ENCODE peak calls at places on chromosomes 7 and 10, in six cellular contexts. D is neuronal stem cell, K is left ventricle myocardium inferior, I is Caco-2, V is Karpas-422, E is thyroid gland. Q is an unnamed sample.
A peak's percentile ranks its signal among the peaks of the same experiment; 100 is the strongest.

GRCh38 chr10:65805993-65806392 is 1119.8 kb upstream of the LRRTM3 start:
- DNase-seq in D (no peak), K (no peak), I (no peak), V (no peak), E (no peak), Q (no peak)

GRCh38 chr7:152313879-152314604 is 121.8 kb downstream of the KMT2C start:
- DNase-seq in D (no peak), K (no peak), I (no peak), V (peak; percentile 84), E (peak; percentile 30), Q (no peak)

GRCh38 chr7:103065666-103066065 is 8.9 kb downstream of the FBXL13 start:
- DNase-seq in D (peak; percentile 5), K (no peak), I (peak; percentile 56), V (peak; percentile 84), E (no peak), Q (no peak)

GRCh38 chr7:111827863-111828504 is 265.7 kb upstream of the IMMP2L start:
- DNase-seq in D (no peak), K (no peak), I (no peak), V (no peak), E (peak; percentile 61), Q (no peak)

GRCh38 chr10:6737080-6737641 is 157.1 kb upstream of the PRKCQ start:
- DNase-seq in D (no peak), K (no peak), I (no peak), V (no peak), E (peak; percentile 40), Q (no peak)

GRCh38 chr10:104273899-104274575 is 5.1 kb downstream of the GSTO2 start:
- DNase-seq in D (no peak), K (no peak), I (no peak), V (no peak), E (no peak), Q (no peak)

GRCh38 chr10:77030915-77031425 is 606.6 kb downstream of the KCNMA1 start:
- DNase-seq in D (no peak), K (no peak), I (no peak), V (no peak), E (no peak), Q (no peak)

GRCh38 chr10:13376297-13376696 is 28.2 kb upstream of the SEPHS1 start:
- DNase-seq in D (no peak), K (no peak), I (peak; percentile 52), V (no peak), E (no peak), Q (no peak)

GRCh38 chr10:126595160-126595559 is 75.3 kb downstream of the C10orf90 start:
- DNase-seq in D (no peak), K (no peak), I (no peak), V (no peak), E (no peak), Q (no peak)

DNA sequence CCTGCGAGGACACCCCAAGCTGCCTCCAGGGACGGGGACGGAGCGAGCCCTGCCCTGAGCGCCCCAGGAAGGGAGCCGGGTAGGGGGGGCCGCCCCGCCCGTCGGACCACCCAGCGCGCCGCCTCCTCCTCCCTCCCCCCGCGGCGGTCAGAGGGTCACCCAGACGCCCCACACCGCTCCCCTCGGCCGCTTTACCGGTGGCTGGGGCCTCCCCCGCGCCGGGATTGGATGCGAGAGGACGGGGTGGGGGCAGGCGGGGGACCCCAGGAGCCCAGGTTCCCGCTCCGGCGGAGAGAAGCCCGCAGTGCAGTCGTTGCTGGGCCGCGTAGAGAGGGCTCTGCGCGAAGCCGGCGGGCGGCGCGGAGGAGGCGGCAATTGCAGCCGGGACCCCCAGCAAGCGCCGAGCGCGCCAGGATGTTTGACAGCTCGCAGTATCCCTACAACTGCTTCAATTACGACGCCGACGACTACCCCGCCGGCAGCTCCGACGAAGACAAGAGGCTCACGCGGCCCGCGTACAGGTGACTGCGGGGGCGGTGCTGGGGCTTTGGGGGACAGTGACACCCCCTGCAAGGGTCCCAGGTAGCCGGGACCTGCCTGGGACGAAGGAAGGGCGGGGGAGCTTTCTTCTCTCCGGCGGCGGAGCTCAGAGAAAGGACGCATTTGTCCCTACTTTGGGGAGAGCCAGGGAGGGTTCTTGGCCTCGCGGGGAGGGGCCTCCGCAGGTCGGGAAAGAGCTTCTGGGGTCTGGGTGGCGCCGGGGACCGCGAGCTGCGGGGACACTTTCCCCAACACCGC is at the start of gene FOXL3:
- DNase-seq in D (no peak), K (no peak), I (peak; percentile 26), V (no peak), E (no peak), Q (no peak)
- H3K4me1 ChIP-seq in D (no peaks in the 10 kb centered on the region), K (peaks cover 16% of the 10 kb centered on the region), I (peaks cover 25% of the 10 kb centered on the region), V (no peaks in the 10 kb centered on the region), E (peaks cover 17% of the 10 kb centered on the region), Q (peaks cover 4% of the 10 kb centered on the region)

DNA sequence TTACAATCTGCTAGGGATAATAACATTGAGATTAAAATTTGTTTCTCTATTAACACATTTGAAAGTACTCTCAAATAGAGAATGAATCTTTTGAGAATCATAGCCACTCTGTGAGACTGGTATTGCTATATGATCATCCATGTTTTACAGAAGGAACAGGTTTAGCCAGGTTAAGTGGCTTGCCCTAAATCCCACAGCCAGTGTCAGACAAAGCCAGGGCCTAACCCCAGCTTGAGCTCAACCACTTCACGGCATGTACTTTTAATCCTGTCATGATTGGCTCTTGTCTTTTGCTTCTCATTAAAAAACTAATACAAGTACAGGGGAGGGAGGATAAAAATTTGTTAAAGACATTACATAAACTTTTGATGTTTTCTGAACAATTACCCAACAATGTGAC is 3.8 kb upstream of the ZNRF2 start:
- DNase-seq in D (no peak), K (no peak), I (no peak), V (no peak), E (no peak), Q (no peak)
- H3K4me1 ChIP-seq in D (no peaks in the 10 kb centered on the region), K (peaks cover 10% of the 10 kb centered on the region), I (no peaks in the 10 kb centered on the region), V (peaks cover 59% of the 10 kb centered on the region), E (peaks cover 12% of the 10 kb centered on the region), Q (no peaks in the 10 kb centered on the region)

DNA sequence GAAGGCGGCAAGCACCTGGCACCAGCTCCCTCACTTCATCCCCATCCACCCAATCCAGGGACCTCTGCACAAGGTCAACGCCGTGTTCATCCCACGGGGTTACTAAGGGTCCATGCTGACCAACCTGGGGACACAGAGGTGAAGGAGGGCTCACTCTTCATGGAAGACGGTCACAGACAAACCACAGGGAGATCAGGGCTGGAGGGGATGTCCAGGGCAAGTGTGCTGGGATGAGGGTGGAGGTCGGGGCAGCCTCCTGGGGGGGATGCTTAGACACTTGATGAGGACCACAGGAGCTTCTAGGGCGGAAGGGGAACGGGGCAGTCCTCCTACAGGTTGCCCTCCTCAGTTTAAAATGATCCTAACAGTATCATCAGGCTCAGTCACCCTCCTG is 46.7 kb downstream of the FAM53B start:
- DNase-seq in D (no peak), K (no peak), I (no peak), V (no peak), E (no peak), Q (no peak)
- H3K4me1 ChIP-seq in D (peaks cover 14% of the 10 kb centered on the region), K (peaks cover 100% of the 10 kb centered on the region), I (peaks cover 12% of the 10 kb centered on the region), V (peaks cover 50% of the 10 kb centered on the region), E (peaks cover 96% of the 10 kb centered on the region), Q (peaks cover 2% of the 10 kb centered on the region)

DNA sequence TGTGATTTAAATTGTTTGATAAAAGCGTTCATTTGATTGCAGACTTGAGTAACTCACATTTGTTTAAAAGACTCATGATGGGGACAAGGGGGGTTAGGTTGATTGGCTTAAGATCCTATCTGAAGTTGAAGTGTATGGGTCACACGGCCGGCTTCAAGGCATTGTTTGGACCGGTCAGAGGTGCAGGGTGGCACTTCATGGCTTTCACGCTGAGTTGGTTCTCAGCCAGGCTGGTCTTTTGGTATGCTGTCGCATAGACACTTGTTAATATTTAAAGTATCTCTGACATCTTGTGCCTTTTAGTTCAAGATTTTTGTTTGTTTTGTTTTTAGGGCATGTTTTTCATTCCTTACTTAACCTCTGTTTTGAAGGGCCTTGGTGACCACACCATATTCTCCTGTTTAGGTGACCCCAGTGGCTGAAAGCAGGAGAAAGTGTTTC is 58.1 kb downstream of the CCNY start:
- DNase-seq in D (no peak), K (no peak), I (no peak), V (no peak), E (peak; percentile 87), Q (no peak)
- H3K4me1 ChIP-seq in D (peaks cover 32% of the 10 kb centered on the region), K (peaks cover 98% of the 10 kb centered on the region), I (peaks cover 15% of the 10 kb centered on the region), V (no peaks in the 10 kb centered on the region), E (peaks cover 77% of the 10 kb centered on the region), Q (peaks cover 20% of the 10 kb centered on the region)

Q was measured in iPS DF 6.9.